ENCODE peak calls at places on chromosomes 16 and 17, in nine cellular contexts. One of them, this sample, is unnamed. For H3K36me3, the result is how much of the 10 kb centered on the place peaks cover.

GRCh38 chr16:47732806-47733150 is 271.6 kb downstream of the PHKB start:
- DNase-seq in left ventricle myocardium inferior: no peak
- DNase-seq in lung: no peak
- DNase-seq in NT2/D1: no peak
- DNase-seq in mucosa of descending colon: no peak
- DNase-seq in mesenchymal stem cell: peak
- DNase-seq in uterus: no peak
- DNase-seq in breast epithelium: no peak
- DNase-seq in ovary: no peak
- DNase-seq in this sample: no peak

GRCh38 chr17:47694018-47694817 is at the start of gene TBKBP1:
- DNase-seq in mesenchymal stem cell: peak
- DNase-seq in breast epithelium: no peak
- DNase-seq in lung: no peak
- DNase-seq in uterus: peak
- DNase-seq in left ventricle myocardium inferior: peak
- DNase-seq in NT2/D1: peak
- DNase-seq in ovary: peak
- DNase-seq in mucosa of descending colon: peak
- DNase-seq in this sample: peak

GRCh38 chr17:80389011-80389995 is 25.7 kb upstream of the ENDOV start:
- DNase-seq in left ventricle myocardium inferior: no peak
- DNase-seq in NT2/D1: no peak
- DNase-seq in uterus: no peak
- DNase-seq in mesenchymal stem cell: no peak
- DNase-seq in breast epithelium: no peak
- DNase-seq in lung: no peak
- DNase-seq in mucosa of descending colon: no peak
- DNase-seq in ovary: no peak
- DNase-seq in this sample: no peak

GRCh38 chr16:54628796-54629625 is 301.7 kb upstream of the IRX5 start:
- DNase-seq in uterus: no peak
- DNase-seq in lung: peak
- DNase-seq in mesenchymal stem cell: no peak
- DNase-seq in ovary: no peak
- DNase-seq in mucosa of descending colon: no peak
- DNase-seq in NT2/D1: no peak
- DNase-seq in breast epithelium: no peak
- DNase-seq in left ventricle myocardium inferior: no peak
- DNase-seq in this sample: no peak

GRCh38 chr17:69060835-69061234 is at the start of gene ABCA9:
- DNase-seq in mucosa of descending colon: no peak
- DNase-seq in breast epithelium: no peak
- DNase-seq in mesenchymal stem cell: no peak
- DNase-seq in NT2/D1: no peak
- DNase-seq in lung: no peak
- DNase-seq in left ventricle myocardium inferior: no peak
- DNase-seq in uterus: no peak
- DNase-seq in ovary: no peak
- DNase-seq in this sample: no peak

GRCh38 chr17:76432712-76433336 is 20.1 kb downstream of the UBE2O start:
- DNase-seq in left ventricle myocardium inferior: no peak
- DNase-seq in NT2/D1: no peak
- DNase-seq in breast epithelium: no peak
- DNase-seq in uterus: no peak
- DNase-seq in mucosa of descending colon: no peak
- DNase-seq in lung: no peak
- DNase-seq in mesenchymal stem cell: peak
- DNase-seq in ovary: no peak
- DNase-seq in this sample: no peak

GRCh38 chr16:68395167-68395786 is 53.0 kb downstream of the SMPD3 start:
- DNase-seq in mesenchymal stem cell: no peak
- DNase-seq in breast epithelium: no peak
- DNase-seq in ovary: no peak
- DNase-seq in mucosa of descending colon: no peak
- DNase-seq in left ventricle myocardium inferior: no peak
- DNase-seq in lung: no peak
- DNase-seq in NT2/D1: no peak
- DNase-seq in uterus: no peak
- DNase-seq in this sample: no peak

GRCh38 chr16:2767140-2767731 is 9.8 kb downstream of the ELOB start:
- DNase-seq in mucosa of descending colon: no peak
- DNase-seq in mesenchymal stem cell: no peak
- DNase-seq in uterus: no peak
- DNase-seq in breast epithelium: no peak
- DNase-seq in lung: no peak
- DNase-seq in NT2/D1: no peak
- DNase-seq in ovary: no peak
- DNase-seq in left ventricle myocardium inferior: no peak
- DNase-seq in this sample: no peak

GRCh38 chr16:27444015-27444414 is 42.0 kb downstream of the IL21R start:
- DNase-seq in NT2/D1: no peak
- DNase-seq in lung: no peak
- DNase-seq in mesenchymal stem cell: peak
- DNase-seq in breast epithelium: no peak
- DNase-seq in ovary: no peak
- DNase-seq in mucosa of descending colon: no peak
- DNase-seq in left ventricle myocardium inferior: no peak
- DNase-seq in uterus: no peak
- DNase-seq in this sample: no peak

DNA sequence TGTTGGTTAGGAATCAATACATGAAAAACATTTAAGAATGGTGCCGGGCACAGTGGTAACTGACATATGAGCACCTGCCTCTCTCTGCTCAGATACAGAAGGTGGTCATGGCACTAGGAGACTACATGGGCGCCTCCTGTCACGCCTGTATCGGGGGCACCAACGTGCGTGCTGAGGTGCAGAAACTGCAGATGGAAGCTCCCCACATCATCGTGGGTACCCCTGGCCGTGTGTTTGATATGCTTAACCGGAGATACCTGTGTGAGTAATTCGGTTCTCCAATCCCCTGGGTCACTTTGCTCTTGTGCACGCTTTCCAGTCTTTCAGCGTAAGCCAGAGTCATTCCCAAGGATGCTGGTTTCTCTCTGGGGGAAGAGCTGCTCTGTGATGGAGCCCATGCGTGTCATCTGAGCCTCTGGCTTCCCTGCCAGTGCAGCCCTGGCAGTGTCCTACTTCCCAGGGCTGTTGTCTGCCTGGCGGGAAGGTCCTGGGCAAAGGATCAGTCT is 3.0 kb upstream of the CD68 start:
- DNase-seq in left ventricle myocardium inferior: no peak
- DNase-seq in uterus: no peak
- DNase-seq in ovary: no peak
- DNase-seq in mesenchymal stem cell: no peak
- DNase-seq in breast epithelium: no peak
- DNase-seq in lung: no peak
- DNase-seq in mucosa of descending colon: peak
- DNase-seq in NT2/D1: no peak
- DNase-seq in this sample: no peak
- H3K36me3 ChIP-seq in left ventricle myocardium inferior: half or more
- H3K36me3 ChIP-seq in uterus: under half
- H3K36me3 ChIP-seq in ovary: under half
- H3K36me3 ChIP-seq in mesenchymal stem cell: half or more
- H3K36me3 ChIP-seq in breast epithelium: under half
- H3K36me3 ChIP-seq in lung: under half
- H3K36me3 ChIP-seq in mucosa of descending colon: under half
- H3K36me3 ChIP-seq in NT2/D1: half or more
- H3K36me3 ChIP-seq in this sample: under half

DNA sequence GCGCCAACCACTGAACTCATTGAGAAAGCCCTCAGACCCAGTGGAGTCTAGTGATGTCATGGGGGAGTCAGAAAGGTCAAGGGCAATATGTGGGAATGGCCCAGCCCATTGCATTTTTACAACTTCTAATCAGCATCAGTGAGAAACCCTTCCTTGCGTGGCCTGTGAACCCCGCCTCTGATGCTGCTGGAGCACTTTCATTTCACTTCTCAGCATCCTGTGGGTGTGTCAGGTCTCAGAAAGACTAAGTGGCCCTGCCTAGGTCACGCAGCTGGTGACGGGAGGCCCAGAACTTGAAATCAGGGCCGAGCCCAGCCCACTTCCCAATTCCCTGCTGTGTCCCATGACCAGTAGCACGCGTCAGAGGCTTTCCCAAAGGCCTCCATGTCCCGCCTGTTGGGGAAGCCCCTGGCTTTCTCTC is 6.1 kb downstream of the DNAI2 start:
- DNase-seq in mesenchymal stem cell: no peak
- DNase-seq in breast epithelium: no peak
- DNase-seq in ovary: no peak
- DNase-seq in NT2/D1: no peak
- DNase-seq in left ventricle myocardium inferior: peak
- DNase-seq in lung: no peak
- DNase-seq in uterus: no peak
- DNase-seq in mucosa of descending colon: peak
- DNase-seq in this sample: no peak
- H3K4me3 ChIP-seq in mesenchymal stem cell: no peak
- H3K4me3 ChIP-seq in breast epithelium: no peak
- H3K4me3 ChIP-seq in ovary: no peak
- H3K4me3 ChIP-seq in NT2/D1: no peak
- H3K4me3 ChIP-seq in left ventricle myocardium inferior: no peak
- H3K4me3 ChIP-seq in lung: no peak
- H3K4me3 ChIP-seq in uterus: no peak
- H3K4me3 ChIP-seq in mucosa of descending colon: no peak
- H3K4me3 ChIP-seq in this sample: no peak

GRCh38 chr16:71404364-71404763 is 37.5 kb downstream of the TLE7 start:
- DNase-seq in breast epithelium: no peak
- DNase-seq in lung: no peak
- DNase-seq in NT2/D1: no peak
- DNase-seq in mucosa of descending colon: no peak
- DNase-seq in uterus: no peak
- DNase-seq in left ventricle myocardium inferior: no peak
- DNase-seq in ovary: no peak
- DNase-seq in mesenchymal stem cell: no peak
- DNase-seq in this sample: no peak
- H3K36me3 ChIP-seq in breast epithelium: under half
- H3K36me3 ChIP-seq in lung: under half
- H3K36me3 ChIP-seq in NT2/D1: under half
- H3K36me3 ChIP-seq in mucosa of descending colon: under half
- H3K36me3 ChIP-seq in uterus: under half
- H3K36me3 ChIP-seq in left ventricle myocardium inferior: under half
- H3K36me3 ChIP-seq in ovary: under half
- H3K36me3 ChIP-seq in mesenchymal stem cell: under half
- H3K36me3 ChIP-seq in this sample: under half

DNA sequence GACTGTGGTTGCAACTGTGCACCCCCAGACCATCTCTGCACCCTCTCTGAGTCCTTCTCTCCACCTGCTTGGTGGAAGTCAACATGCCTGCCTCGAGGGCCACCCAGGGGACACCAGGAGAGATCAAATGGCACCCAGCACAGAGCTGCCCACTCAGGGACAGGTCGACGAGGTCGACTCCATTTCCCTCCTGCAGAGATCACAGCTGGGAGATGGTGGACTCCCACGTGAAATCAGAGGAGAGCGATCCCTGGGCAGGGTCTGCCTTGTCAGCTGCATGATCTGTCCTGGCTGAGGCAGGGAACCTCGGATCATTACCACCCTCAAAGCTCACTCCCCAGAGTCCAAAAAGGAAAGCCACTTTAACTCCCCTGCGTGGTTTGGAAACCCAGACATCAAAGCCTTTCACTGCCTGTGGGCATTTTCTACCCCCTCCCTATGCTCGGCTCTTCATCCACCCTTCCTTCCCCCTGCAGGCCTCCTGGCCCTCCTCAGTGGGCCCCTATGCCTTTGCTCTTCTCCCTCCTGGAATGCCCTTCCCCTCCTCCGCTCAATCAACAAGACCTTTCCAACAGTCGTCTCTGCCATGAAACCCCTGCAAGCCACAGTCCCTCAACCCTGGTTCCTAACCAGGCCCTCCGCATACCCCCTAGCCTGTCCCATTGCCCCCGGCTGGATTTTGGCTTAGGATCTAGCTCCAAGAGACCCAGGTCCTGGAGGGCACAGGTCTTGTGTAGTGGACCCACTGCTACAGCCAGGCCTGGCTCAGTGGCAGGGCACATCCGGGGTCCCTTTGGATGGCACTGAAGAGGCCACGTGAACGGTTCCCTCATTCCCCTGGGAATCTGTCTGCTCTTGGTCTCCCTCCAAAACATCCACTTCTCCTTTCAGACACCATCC is 103.8 kb upstream of the RPL38 start:
- DNase-seq in lung: no peak
- DNase-seq in mesenchymal stem cell: no peak
- DNase-seq in mucosa of descending colon: no peak
- DNase-seq in ovary: no peak
- DNase-seq in breast epithelium: no peak
- DNase-seq in NT2/D1: no peak
- DNase-seq in uterus: no peak
- DNase-seq in left ventricle myocardium inferior: no peak
- DNase-seq in this sample: no peak
- H3K4me3 ChIP-seq in lung: no peak
- H3K4me3 ChIP-seq in mesenchymal stem cell: no peak
- H3K4me3 ChIP-seq in mucosa of descending colon: no peak
- H3K4me3 ChIP-seq in ovary: no peak
- H3K4me3 ChIP-seq in breast epithelium: no peak
- H3K4me3 ChIP-seq in NT2/D1: no peak
- H3K4me3 ChIP-seq in uterus: no peak
- H3K4me3 ChIP-seq in left ventricle myocardium inferior: no peak
- H3K4me3 ChIP-seq in this sample: no peak

This sample was measured in tibial nerve.